ENCODE peak calls at places on chromosomes 12 and 14, in ten cellular contexts. Z, C, S, O, L, J, Q, M, X and I are unnamed samples.
A peak's percentile ranks its signal among the peaks of the same experiment; 100 is the strongest.

GRCh38 chr12:92036771-92037453 is 108.7 kb downstream of the BTG1 start:
- DNase-seq in Z (no peak), L (no peak), C (no peak), J (no peak), O (no peak), M (no peak), X (no peak), Q (no peak), S (peak; percentile 94), I (no peak)

GRCh38 chr12:114411081-114411836 is 5.3 kb upstream of the TBX5 start:
- DNase-seq in O (no peak), Z (no peak), L (no peak), S (no peak), C (no peak), M (no peak), J (no peak), X (no peak), Q (no peak), I (no peak)

GRCh38 chr12:99920561-99920960 is 64.2 kb downstream of the ANKS1B start:
- DNase-seq in J (no peak), L (no peak), M (no peak), C (no peak), S (no peak), Q (no peak), O (no peak), X (no peak), Z (no peak), I (no peak)

GRCh38 chr14:104532191-104532555 is 47.4 kb upstream of the C14orf180 start:
- DNase-seq in C (no peak), M (no peak), L (no peak), X (no peak), O (no peak), Z (no peak), Q (no peak), J (peak; percentile 78), S (no peak), I (no peak)

GRCh38 chr12:80837342-80837978 is 100.3 kb downstream of the LIN7A start:
- DNase-seq in M (peak; percentile 38), L (no peak), C (no peak), Z (no peak), S (peak; percentile 77), O (peak; percentile 16), Q (no peak), X (no peak), J (peak; percentile 51), I (peak; percentile 71)

GRCh38 chr14:23113346-23114119 is 5.5 kb downstream of the CEBPE start:
- DNase-seq in C (peak; percentile 5), X (no peak), O (no peak), Z (no peak), M (no peak), Q (peak; percentile 48), L (no peak), J (no peak), S (peak; percentile 61), I (no peak)

GRCh38 chr12:94326727-94327126 is 132.9 kb downstream of the CEP83 start:
- DNase-seq in Z (no peak), O (peak; percentile 60), C (no peak), S (peak; percentile 78), Q (no peak), J (peak; percentile 70), M (no peak), L (no peak), X (no peak), I (peak; percentile 95)

GRCh38 chr12:4855121-4855924 is 54.4 kb upstream of the KCNA1 start:
- DNase-seq in Z (peak; percentile 23), S (peak; percentile 82), Q (no peak), X (peak; percentile 35), C (peak; percentile 77), L (no peak), J (peak; percentile 81), O (peak; percentile 33), M (peak; percentile 60), I (peak; percentile 80)

DNA sequence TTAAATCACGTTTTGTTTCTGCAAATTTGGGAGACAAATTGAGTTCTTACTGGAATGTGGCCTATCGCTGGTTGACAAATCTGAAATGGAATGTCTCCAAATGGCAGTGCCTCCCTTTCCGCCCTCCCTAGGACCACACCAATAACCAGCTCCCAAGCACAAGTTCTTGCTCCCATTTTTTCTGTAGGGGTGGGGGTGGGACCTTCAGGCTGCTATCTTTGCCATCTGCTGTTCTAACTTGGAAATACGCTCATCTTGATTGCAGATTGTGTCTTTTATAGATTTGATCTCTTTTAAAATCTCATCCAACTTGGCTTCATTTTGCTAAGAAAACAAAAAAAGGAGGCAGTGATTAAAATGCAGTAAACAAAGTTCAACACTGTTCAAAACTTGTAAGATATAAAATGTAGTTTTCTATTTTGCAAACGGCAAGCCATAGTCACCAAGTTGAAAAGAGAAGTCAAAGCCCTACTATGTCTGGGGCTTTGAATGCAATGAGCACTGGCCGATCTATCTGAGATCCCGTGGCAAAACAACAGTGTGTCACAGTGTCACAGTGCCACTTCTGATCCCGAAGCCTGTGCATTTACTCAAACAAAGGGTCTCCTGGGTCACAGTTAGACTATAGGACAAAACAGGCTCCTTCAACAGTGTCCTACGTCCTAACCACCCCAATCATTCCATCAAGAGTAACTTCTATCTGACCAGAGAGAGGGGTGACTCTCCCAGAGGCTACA is 13.7 kb upstream of the SELPLG start:
- DNase-seq in S (no peak), L (no peak), Z (no peak), M (no peak), X (no peak), O (no peak), Q (no peak), C (no peak), J (no peak), I (no peak)
- TF ChIP-seq CTCF in S (no peak), L (no peak), Z (no peak), M (no peak), X (no peak), O (no peak), Q (no peak), C (no peak), J (peak; percentile 47), I (peak; percentile 29)

GRCh38 chr12:26018926-26019325 is 60.4 kb downstream of the RASSF8 start:
- DNase-seq in M (no peak), J (peak; percentile 42), L (no peak), X (no peak), S (no peak), Z (no peak), Q (no peak), C (no peak), O (no peak), I (peak; percentile 28)

GRCh38 chr12:26021534-26021933 is 63.1 kb downstream of the RASSF8 start:
- DNase-seq in L (no peak), X (no peak), S (no peak), O (no peak), J (no peak), C (no peak), Q (no peak), Z (no peak), M (no peak), I (no peak)

GRCh38 chr12:26026713-26027112 is 68.2 kb downstream of the RASSF8 start:
- DNase-seq in J (no peak), O (no peak), Q (no peak), M (no peak), X (no peak), L (no peak), S (no peak), Z (no peak), C (no peak), I (no peak)

GRCh38 chr12:26017484-26018211 is 59.2 kb downstream of the RASSF8 start:
- DNase-seq in L (no peak), Z (no peak), X (peak; percentile 10), J (peak; percentile 86), O (no peak), Q (no peak), S (peak; percentile 50), M (no peak), C (peak; percentile 33), I (no peak)

DNA sequence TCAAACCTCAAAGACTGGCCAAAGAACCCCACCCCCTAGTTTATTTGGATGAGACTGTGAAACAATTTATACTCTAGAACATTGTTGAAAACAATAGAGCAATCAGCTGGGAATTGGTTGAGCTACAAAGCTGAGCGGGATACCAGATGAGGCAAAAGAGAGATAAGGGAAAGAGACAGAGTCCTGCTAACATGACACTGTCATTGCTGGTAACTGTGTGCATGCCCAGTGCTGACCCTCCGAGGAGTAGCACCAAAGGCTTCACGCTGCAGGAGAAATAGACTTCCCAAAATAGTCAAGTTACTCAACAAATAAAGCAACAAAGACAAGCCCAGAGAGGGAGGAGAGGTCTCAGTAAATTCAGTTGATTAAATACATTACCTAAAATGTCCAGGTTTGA is 63.6 kb downstream of the RASSF8 start:
- DNase-seq in L (no peak), Z (no peak), S (no peak), Q (no peak), X (no peak), J (no peak), O (no peak), C (no peak), M (no peak), I (no peak)
- TF ChIP-seq CTCF in L (no peak), Z (no peak), S (no peak), Q (no peak), X (no peak), J (no peak), O (no peak), C (no peak), M (no peak), I (no peak)

DNA sequence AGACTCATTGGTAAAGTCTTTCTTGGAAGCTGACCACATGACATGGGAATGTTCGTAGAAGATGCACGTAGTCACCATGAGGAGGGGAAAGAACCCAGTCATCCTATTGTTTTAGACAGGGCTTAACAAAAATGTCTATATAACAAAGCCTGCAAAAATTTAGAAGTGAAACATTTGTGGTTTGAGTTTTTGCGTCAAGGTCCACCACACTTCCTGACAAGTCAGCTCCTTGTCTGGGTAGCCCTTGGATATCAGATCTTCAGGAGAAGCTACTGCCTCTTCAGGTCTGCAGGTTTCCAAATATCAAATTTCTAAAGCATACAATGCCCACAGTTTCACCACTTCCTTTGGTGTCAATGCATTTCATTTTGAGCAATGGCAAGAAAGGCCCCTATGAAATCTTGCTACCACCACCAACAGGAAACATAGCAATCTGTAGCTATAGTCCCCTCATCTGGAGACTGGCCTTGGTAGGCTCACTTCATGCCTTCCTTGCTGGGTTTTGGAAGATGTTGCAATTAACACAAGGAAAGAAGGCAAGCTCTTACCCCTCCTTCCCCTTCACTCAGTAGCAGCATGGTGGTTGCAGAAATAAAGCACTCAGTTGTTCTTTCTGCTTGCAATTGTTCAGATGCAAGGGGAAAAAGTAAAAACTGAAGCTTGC is 235.2 kb downstream of the PCNX1 start:
- DNase-seq in J (peak; percentile 96), C (peak; percentile 39), L (no peak), M (no peak), O (peak; percentile 95), X (peak; percentile 39), Z (no peak), Q (no peak), S (peak; percentile 98), I (peak; percentile 96)
- TF ChIP-seq CTCF in J (no peak), C (no peak), L (no peak), M (no peak), O (no peak), X (no peak), Z (no peak), Q (no peak), S (no peak), I (peak; percentile 38)

DNA sequence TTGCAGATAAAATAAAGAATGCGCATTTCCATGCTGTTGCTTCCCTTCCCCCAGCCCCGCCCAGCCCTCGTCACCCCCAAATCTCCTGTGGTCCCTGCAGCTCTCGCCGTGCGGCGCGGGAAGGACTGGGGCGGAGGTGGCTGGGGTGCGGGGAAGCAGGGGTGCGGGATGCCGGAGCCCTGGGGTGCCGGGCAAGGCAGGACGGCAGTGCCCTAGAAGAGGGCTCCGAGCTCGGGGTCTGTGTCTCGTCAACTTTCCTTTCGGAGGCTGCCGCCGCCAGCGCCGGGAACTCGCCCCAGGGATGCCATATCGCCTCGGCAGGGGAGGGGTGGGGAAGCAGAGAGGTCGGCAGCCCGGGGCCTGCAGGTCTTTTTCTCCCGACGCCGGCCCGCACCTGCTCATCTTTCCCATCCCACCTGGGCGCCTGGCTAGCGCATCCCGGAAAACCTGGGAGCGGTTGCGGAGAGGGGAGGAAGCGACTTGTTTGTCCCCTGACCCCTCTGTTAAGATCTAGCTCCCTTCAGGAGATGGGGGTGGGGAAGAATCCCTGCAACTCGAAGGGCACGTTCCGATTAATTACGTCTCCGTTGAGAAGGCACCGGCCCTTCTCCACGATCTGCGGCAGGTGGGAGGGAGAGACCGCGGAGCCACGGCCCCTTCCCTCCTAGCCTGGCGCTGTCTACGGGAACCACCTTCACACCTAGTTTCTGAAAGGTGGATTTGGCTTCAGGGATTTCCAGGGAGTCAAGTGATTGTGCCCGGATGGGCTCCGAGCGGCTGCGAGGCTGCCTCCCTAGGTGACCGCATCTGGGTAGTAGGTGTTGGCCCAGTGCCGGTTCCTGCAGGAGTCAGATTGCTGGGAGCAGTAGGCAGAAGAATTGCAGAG is 621 bp downstream of the CNTN1 start:
- DNase-seq in C (peak; percentile 16), X (peak; percentile 6), Z (peak; percentile 16), Q (no peak), S (no peak), J (no peak), O (no peak), M (no peak), L (no peak), I (no peak)
- TF ChIP-seq CTCF in C (no peak), X (no peak), Z (no peak), Q (no peak), S (no peak), J (no peak), O (no peak), M (no peak), L (no peak), I (no peak)